ENCODE peak calls at places on chromosomes 16 and 17, in four cellular contexts. V is A549, B is OCI-LY7, A is left ventricle myocardium inferior. D is an unnamed sample. For H3K4me1, the result is how much of the 10 kb centered on the place peaks cover.

GRCh38 chr16:89179656-89180315 is 8.2 kb downstream of the CDH15 start:
- DNase-seq in V (no peak), B (no peak), A (no peak), D (no peak)

GRCh38 chr16:88487920-88488842 is 35.1 kb downstream of the ZFPM1 start:
- DNase-seq in V (no peak), B (no peak), A (no peak), D (no peak)

GRCh38 chr16:1631931-1632637 is 19.9 kb downstream of the CRAMP1 start:
- DNase-seq in V (no peak), B (no peak), A (no peak), D (no peak)

GRCh38 chr17:652310-652709 is 62.3 kb downstream of the VPS53 start:
- DNase-seq in V (no peak), B (no peak), A (peak), D (peak)

GRCh38 chr16:72832640-72833039 is 215.3 kb downstream of the ZFHX3 start:
- DNase-seq in V (peak), B (peak), A (peak), D (peak)

GRCh38 chr16:66473654-66474519 is 46.8 kb downstream of the BEAN1 start:
- DNase-seq in V (no peak), B (no peak), A (no peak), D (no peak)

GRCh38 chr17:58631523-58632323 is 60.1 kb downstream of the TEX14 start:
- DNase-seq in V (peak), B (peak), A (peak), D (peak)

GRCh38 chr17:66760324-66760723 is 74.6 kb upstream of the CACNG5 start:
- DNase-seq in V (no peak), B (no peak), A (no peak), D (no peak)

GRCh38 chr17:44940321-44940720 is 7.3 kb downstream of the KIF18B start:
- DNase-seq in V (peak), B (no peak), A (no peak), D (no peak)

GRCh38 chr17:31534223-31534888 is 142.9 kb downstream of the RAB11FIP4 start:
- DNase-seq in V (no peak), B (no peak), A (no peak), D (no peak)

GRCh38 chr16:67961551-67961957 is 6.9 kb downstream of the SLC12A4 start:
- DNase-seq in V (no peak), B (no peak), A (no peak), D (no peak)

GRCh38 chr16:51290886-51291285 is 139.8 kb upstream of the SALL1 start:
- DNase-seq in V (no peak), B (no peak), A (no peak), D (no peak)

GRCh38 chr17:8075574-8076342 is 11.8 kb downstream of the ALOX12B start:
- DNase-seq in V (no peak), B (no peak), A (no peak), D (no peak)

GRCh38 chr16:13997933-13998332 is 73.2 kb upstream of the MRTFB start:
- DNase-seq in V (no peak), B (peak), A (no peak), D (no peak)

GRCh38 chr17:43766413-43767052 is 7.9 kb upstream of the SOST start:
- DNase-seq in V (peak), B (peak), A (peak), D (peak)

GRCh38 chr17:68732301-68732749 is 131.2 kb upstream of the FAM20A start:
- DNase-seq in V (no peak), B (no peak), A (no peak), D (no peak)

GRCh38 chr17:75518983-75519540 is 2.7 kb downstream of the TSEN54 start:
- DNase-seq in V (no peak), B (no peak), A (no peak), D (no peak)

GRCh38 chr17:5049314-5049819 is 14.1 kb upstream of the SLC52A1 start:
- DNase-seq in V (no peak), B (peak), A (no peak), D (no peak)

GRCh38 chr16:50711862-50712567 is 18.6 kb downstream of the NOD2 start:
- DNase-seq in V (no peak), B (no peak), A (peak), D (no peak)

GRCh38 chr17:8224891-8225812 is 14.8 kb upstream of the AURKB start:
- DNase-seq in V (no peak), B (no peak), A (no peak), D (no peak)

GRCh38 chr16:11556214-11556819 is 30.4 kb downstream of the LITAF start:
- DNase-seq in V (no peak), B (no peak), A (no peak), D (no peak)

GRCh38 chr16:57628008-57628781 is at the start of gene ADGRG1:
- DNase-seq in V (peak), B (no peak), A (peak), D (peak)

GRCh38 chr16:57647136-57647875 is 18.9 kb downstream of the ADGRG1 start:
- DNase-seq in V (no peak), B (no peak), A (no peak), D (no peak)

GRCh38 chr17:58084317-58084981 is 1.2 kb downstream of the DYNLL2 start:
- DNase-seq in V (peak), B (peak), A (peak), D (peak)

GRCh38 chr16:49779979-49780378 is 75.9 kb downstream of the ZNF423 start:
- DNase-seq in V (no peak), B (no peak), A (no peak), D (no peak)

GRCh38 chr17:35740997-35741931 is 9.8 kb downstream of the RASL10B start:
- DNase-seq in V (no peak), B (no peak), A (no peak), D (no peak)

GRCh38 chr17:12709063-12709462 is 43.4 kb downstream of the MYOCD start:
- DNase-seq in V (no peak), B (no peak), A (no peak), D (no peak)

GRCh38 chr17:19331134-19331533 is 31.4 kb downstream of the B9D1 start:
- DNase-seq in V (no peak), B (no peak), A (no peak), D (no peak)

GRCh38 chr16:19008245-19008644 is 24.5 kb downstream of the TMC7 start:
- DNase-seq in V (no peak), B (no peak), A (no peak), D (no peak)

GRCh38 chr16:11386791-11387546 is 41.7 kb downstream of the RMI2 start:
- DNase-seq in V (peak), B (peak), A (no peak), D (peak)

GRCh38 chr16:29192329-29193247 is 207.7 kb downstream of the LAT start:
- DNase-seq in V (no peak), B (peak), A (no peak), D (peak)

GRCh38 chr17:39110435-39111136 is 40.9 kb downstream of the PLXDC1 start:
- DNase-seq in V (no peak), B (no peak), A (no peak), D (no peak)

GRCh38 chr17:74201250-74201649 is 2.2 kb upstream of the RPL38 start:
- DNase-seq in V (no peak), B (no peak), A (no peak), D (no peak)

GRCh38 chr17:40342575-40343058 is 21.9 kb downstream of the GJD3 start:
- DNase-seq in V (no peak), B (no peak), A (no peak), D (no peak)

GRCh38 chr16:88835383-88835782 is 21.4 kb downstream of the GALNS start:
- DNase-seq in V (no peak), B (no peak), A (no peak), D (peak)

GRCh38 chr17:82932146-82933005 is 92.6 kb upstream of the ZNF750 start:
- DNase-seq in V (no peak), B (no peak), A (peak), D (no peak)

GRCh38 chr17:57995076-57995956 is 7.3 kb upstream of the VEZF1 start:
- DNase-seq in V (peak), B (peak), A (peak), D (peak)

GRCh38 chr17:77869665-77870132 is 88.8 kb upstream of the TNRC6C start:
- DNase-seq in V (no peak), B (peak), A (no peak), D (no peak)

GRCh38 chr17:83073389-83074063 is 5.9 kb upstream of the METRNL start:
- DNase-seq in V (no peak), B (no peak), A (peak), D (no peak)

GRCh38 chr17:48558057-48558456 is 13.1 kb upstream of the HOXB2 start:
- DNase-seq in V (no peak), B (no peak), A (no peak), D (no peak)

GRCh38 chr17:48559609-48560451 is 14.9 kb upstream of the HOXB2 start:
- DNase-seq in V (no peak), B (no peak), A (no peak), D (no peak)

GRCh38 chr17:48556534-48557401 is 11.9 kb upstream of the HOXB2 start:
- DNase-seq in V (no peak), B (no peak), A (no peak), D (no peak)

GRCh38 chr17:48560452-48560817 is 15.5 kb upstream of the HOXB2 start:
- DNase-seq in V (no peak), B (no peak), A (no peak), D (no peak)

DNA sequence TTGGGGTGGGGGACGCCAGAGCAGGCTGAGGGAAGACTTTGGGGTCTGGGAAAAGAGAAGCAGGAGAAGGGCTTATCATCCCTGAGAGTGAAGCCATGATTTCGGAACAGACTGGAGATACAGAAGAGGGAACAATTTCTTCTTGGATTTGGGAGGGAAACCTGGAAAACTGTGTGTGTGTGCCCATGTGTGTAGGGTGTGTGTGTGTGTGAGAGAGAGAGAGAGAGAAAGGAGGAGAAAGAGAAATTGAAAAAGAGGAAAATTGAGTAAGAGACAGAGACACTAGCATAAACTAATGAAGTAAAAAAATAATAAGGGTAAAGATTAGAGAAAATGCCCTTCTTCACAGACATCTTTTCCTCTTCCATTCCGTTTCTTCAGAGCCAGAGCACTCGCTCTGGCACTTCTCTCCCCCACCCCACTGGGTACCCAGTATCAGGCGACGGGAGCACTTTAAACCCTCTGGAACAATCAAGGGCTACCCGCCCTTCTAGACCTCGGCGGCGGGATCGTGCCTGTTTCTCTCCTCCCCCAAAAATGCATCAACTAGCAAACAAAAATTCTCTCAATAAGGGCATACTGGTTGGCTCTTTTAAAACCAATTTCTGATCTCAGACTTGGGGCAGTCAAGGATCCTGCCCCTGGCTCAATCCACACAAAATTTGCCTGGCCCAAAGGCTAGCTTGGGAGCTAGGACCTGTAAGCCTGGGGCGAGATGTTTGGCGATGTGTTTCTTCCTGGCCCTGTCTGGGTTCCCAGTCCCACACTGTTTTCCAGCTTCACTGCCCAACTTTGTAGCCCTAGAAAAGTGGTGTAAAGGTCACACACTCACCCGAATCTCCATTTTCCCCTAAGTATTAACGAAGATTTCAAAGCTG is 14.1 kb upstream of the HOXB2 start:
- DNase-seq in V (no peak), B (no peak), A (no peak), D (no peak)
- H3K4me1 ChIP-seq in V (under half), B (under half), A (under half), D (under half)

GRCh38 chr16:71722801-71723536 is 1.5 kb downstream of the PHLPP2 start:
- DNase-seq in V (peak), B (peak), A (peak), D (peak)
- H3K27ac ChIP-seq in V (peak), B (peak), A (peak), D (peak)

DNA sequence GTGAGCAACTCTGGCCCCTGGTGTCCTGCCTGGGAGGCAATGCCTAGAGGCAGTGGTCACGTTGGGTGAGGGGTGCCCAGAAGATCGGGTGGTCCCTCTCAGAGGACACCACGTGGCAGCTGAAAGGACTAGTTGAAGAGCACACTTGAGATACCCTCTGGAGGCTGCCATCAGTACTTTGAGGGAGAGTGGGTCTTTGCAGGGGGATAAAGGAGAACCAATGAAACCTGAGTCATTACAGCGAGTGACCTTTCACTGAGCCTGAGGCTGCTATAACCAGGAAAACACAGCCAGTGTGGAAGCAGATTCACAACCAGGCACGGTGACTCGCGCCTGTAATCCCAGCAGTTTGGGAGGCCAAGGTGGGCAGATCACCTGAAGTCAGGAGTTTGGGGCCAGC is 18.9 kb downstream of the CA4 start:
- DNase-seq in V (no peak), B (no peak), A (no peak), D (no peak)
- H3K4me1 ChIP-seq in V (under half), B (under half), A (half or more), D (under half)

GRCh38 chr16:75250809-75251279 is 580 bp downstream of the BCAR1 start:
- DNase-seq in V (peak), B (no peak), A (peak), D (no peak)

GRCh38 chr16:75254359-75254837 is 3.0 kb upstream of the BCAR1 start:
- DNase-seq in V (peak), B (no peak), A (no peak), D (peak)

GRCh38 chr16:75252049-75252864 is 833 bp upstream of the BCAR1 start:
- DNase-seq in V (no peak), B (no peak), A (peak), D (peak)

GRCh38 chr16:75251280-75252048 is at the start of gene BCAR1:
- DNase-seq in V (peak), B (peak), A (peak), D (peak)

DNA sequence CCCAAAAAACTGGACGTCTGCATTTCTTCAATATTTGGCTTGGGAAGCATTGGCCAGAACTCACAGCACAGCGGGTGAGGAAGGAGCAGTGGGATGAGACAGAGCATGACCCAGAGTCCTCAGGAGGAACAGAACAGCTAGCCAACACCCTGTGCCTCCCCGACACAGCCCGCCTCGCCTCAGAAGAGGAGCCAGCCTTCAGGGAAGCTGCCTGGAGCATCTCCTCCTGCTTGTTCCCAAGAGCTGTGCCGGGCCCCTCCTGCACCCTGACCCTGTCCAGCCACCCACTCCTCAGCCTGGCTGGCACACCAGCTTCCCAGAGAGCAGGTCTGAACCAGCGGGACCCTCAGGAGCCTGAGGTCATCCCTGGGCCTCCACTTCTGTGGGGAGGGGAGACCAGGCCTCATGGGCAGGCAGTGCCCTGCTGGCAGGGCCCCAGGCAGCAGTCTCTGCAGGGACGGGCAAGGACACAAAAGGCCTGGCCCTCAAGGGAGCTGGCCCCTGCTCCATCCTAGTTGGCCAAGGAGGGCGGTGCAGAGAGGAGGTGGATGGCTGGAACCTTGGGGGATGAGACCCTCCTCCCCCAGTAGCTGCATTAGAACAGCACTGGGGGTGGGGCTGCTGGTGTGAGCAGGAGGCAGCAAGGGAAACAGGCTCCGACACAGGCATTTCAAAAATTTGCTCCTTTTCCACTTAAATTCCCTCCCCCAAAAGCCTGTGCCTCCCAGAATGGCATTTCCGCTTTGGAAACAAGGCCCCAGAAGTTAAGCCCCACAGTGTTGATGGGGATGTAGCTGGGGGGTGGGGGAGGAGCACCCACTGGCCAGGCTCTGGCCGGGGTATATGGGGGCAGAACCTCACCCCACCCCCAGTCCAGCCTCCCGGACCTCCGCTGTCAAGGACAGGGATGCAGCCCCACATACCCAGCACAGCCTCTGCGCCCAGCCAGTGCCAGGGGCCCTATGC is 1.8 kb upstream of the BCAR1 start:
- DNase-seq in V (no peak), B (no peak), A (no peak), D (no peak)
- H3K27ac ChIP-seq in V (peak), B (no peak), A (peak), D (peak)

D was measured in tibial artery.